ENCODE peak calls at places on chromosomes 11 and 22, in ten cellular contexts. L is uterus, P is ovary, C is A549, G is IMR-90, R is heart left ventricle, Y is Peyer's patch, A is endothelial cell of umbilical vein, E is prostate gland, D is HCT116. K is an unnamed sample.

GRCh38 chr11:65613091-65613928 is 711 bp downstream of the MAP3K11 start:
- DNase-seq in A (peak; percentile 18), R (peak; percentile 53), C (no peak), E (no peak), P (peak; percentile 74), D (no peak), Y (peak; percentile 66), L (peak; percentile 59), G (no peak), K (peak; percentile 50)

GRCh38 chr11:94895971-94896370 is 77.4 kb downstream of the CWC15 start:
- DNase-seq in L (no peak), C (peak; percentile 18), A (peak; percentile 43), Y (no peak), G (peak; percentile 73), D (no peak), E (no peak), R (no peak), P (no peak), K (no peak)

GRCh38 chr11:44893250-44894216 is 57.1 kb downstream of the TP53I11 start:
- DNase-seq in L (peak; percentile 52), Y (no peak), A (no peak), D (no peak), P (peak; percentile 71), E (peak; percentile 42), G (no peak), C (no peak), R (peak; percentile 52), K (no peak)

GRCh38 chr11:57321996-57322880 is 2.5 kb downstream of the TNKS1BP1 start:
- DNase-seq in P (peak; percentile 90), C (peak; percentile 95), E (peak; percentile 94), Y (peak; percentile 89), A (peak; percentile 84), R (peak; percentile 94), L (peak; percentile 96), G (peak; percentile 98), D (peak; percentile 77), K (peak; percentile 97)

GRCh38 chr11:77129841-77130756 is 2.1 kb downstream of the MYO7A start:
- DNase-seq in Y (no peak), P (no peak), R (no peak), C (no peak), D (no peak), E (no peak), G (no peak), L (no peak), A (no peak), K (no peak)

GRCh38 chr22:45226681-45227186 is 14.0 kb downstream of the KIAA0930 start:
- DNase-seq in P (no peak), Y (no peak), A (no peak), E (no peak), C (no peak), D (no peak), L (no peak), R (peak; percentile 29), G (no peak), K (no peak)

GRCh38 chr22:35021166-35021565 is 44.8 kb upstream of the ISX start:
- DNase-seq in E (peak; percentile 90), A (no peak), G (no peak), Y (peak; percentile 54), P (no peak), L (no peak), C (no peak), D (no peak), R (no peak), K (no peak)

GRCh38 chr11:28383471-28383870 is 275.3 kb downstream of the METTL15 start:
- DNase-seq in P (no peak), D (no peak), G (peak; percentile 62), E (no peak), R (no peak), L (no peak), Y (no peak), C (no peak), A (no peak), K (no peak)

GRCh38 chr11:65528819-65529350 is 4.0 kb downstream of the SCYL1 start:
- DNase-seq in C (no peak), A (no peak), P (peak; percentile 68), D (no peak), L (no peak), Y (no peak), E (no peak), G (no peak), R (no peak), K (no peak)

GRCh38 chr11:36577373-36577772 is 9.6 kb downstream of the RAG1 start:
- DNase-seq in P (no peak), E (no peak), A (no peak), R (no peak), D (no peak), L (no peak), G (no peak), C (no peak), Y (no peak), K (no peak)

GRCh38 chr11:24181395-24182047 is 315.3 kb upstream of the LUZP2 start:
- DNase-seq in Y (no peak), A (no peak), L (no peak), D (no peak), G (no peak), E (no peak), R (no peak), C (no peak), P (no peak), K (no peak)

GRCh38 chr22:42967933-42968332 is 47.0 kb downstream of the PACSIN2 start:
- DNase-seq in A (no peak), P (no peak), E (no peak), Y (peak; percentile 74), L (peak; percentile 44), C (no peak), R (peak; percentile 77), D (no peak), G (no peak), K (peak; percentile 63)

GRCh38 chr22:19767427-19768380 is 7.1 kb downstream of the TBX1 start:
- DNase-seq in Y (no peak), E (no peak), L (peak; percentile 39), A (no peak), P (no peak), G (no peak), D (peak; percentile 26), R (peak; percentile 60), C (no peak), K (no peak)

DNA sequence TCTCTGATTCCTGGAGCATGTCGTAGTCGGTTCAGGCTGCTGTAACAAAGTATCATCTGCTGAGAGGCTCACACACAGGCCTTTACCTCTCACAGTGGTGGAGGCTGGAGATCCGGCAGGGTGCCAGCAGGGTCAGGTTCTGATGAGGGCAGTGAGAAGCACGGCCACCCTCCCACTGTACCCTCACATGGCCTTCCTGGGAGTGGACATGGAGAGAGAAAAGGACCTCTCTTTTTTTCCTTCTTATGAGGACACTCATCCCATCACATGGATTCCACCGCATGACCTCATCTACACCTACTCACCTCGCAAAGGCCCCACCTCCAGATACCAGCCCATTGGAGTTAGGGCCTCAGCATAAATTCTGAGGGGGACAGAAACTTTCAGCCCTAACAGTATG is 99.5 kb downstream of the BCR start:
- DNase-seq in G (peak; percentile 28), R (no peak), D (no peak), P (no peak), A (no peak), L (no peak), Y (no peak), C (no peak), E (no peak), K (no peak)
- H3K4me1 ChIP-seq in G (peaks cover 5% of the 10 kb centered on the region), R (peaks cover 12% of the 10 kb centered on the region), D (peaks cover 18% of the 10 kb centered on the region), P (peaks cover 1% of the 10 kb centered on the region), A (peaks cover 30% of the 10 kb centered on the region), L (no peaks in the 10 kb centered on the region), Y (peaks cover 17% of the 10 kb centered on the region), C (peaks cover 27% of the 10 kb centered on the region), E (peaks cover 15% of the 10 kb centered on the region), K (peaks cover 33% of the 10 kb centered on the region)

GRCh38 chr11:60912851-60913550 is 957 bp upstream of the TMEM109 start:
- DNase-seq in P (peak; percentile 52), A (peak; percentile 22), R (no peak), G (no peak), L (no peak), D (no peak), C (no peak), E (peak; percentile 56), Y (peak; percentile 46), K (no peak)
- TF ChIP-seq CTCF in P (no peak), A (no peak), R (no peak), G (no peak), L (no peak), D (no peak), C (no peak), E (no peak), Y (no peak), K (no peak)

GRCh38 chr22:50200333-50201190 is at the start of gene SELENOO:
- DNase-seq in A (peak; percentile 80), C (peak; percentile 83), Y (peak; percentile 96), L (peak; percentile 90), R (peak; percentile 95), P (peak; percentile 95), D (peak; percentile 72), E (peak; percentile 86), G (peak; percentile 77), K (peak; percentile 92)
- TF ChIP-seq POLR2A in A (peak; percentile 83), C (peak; percentile 73), Y (peak; percentile 81), L (peak; percentile 91), R (no peak), P (peak; percentile 84), D (peak; percentile 51), E (peak; percentile 83), G (peak; percentile 62), K (peak; percentile 59)

GRCh38 chr11:125167292-125167953 is 2.9 kb downstream of the PKNOX2 start:
- DNase-seq in L (no peak), Y (no peak), D (no peak), C (no peak), A (no peak), E (no peak), G (peak; percentile 25), R (no peak), P (peak; percentile 87), K (peak; percentile 71)

GRCh38 chr11:125165664-125166346 is 1.3 kb downstream of the PKNOX2 start:
- DNase-seq in D (no peak), G (peak; percentile 33), E (no peak), P (no peak), Y (no peak), R (no peak), C (no peak), A (no peak), L (no peak), K (no peak)

GRCh38 chr11:125166347-125166841 is 1.8 kb downstream of the PKNOX2 start:
- DNase-seq in G (no peak), C (no peak), P (peak; percentile 69), D (no peak), A (no peak), E (no peak), R (no peak), L (peak; percentile 42), Y (no peak), K (peak; percentile 46)

GRCh38 chr11:125167954-125168821 is 3.6 kb downstream of the PKNOX2 start:
- DNase-seq in G (peak; percentile 88), R (no peak), L (no peak), Y (no peak), E (peak; percentile 31), D (no peak), P (no peak), C (no peak), A (no peak), K (peak; percentile 66)

GRCh38 chr11:125166903-125167291 is 2.3 kb downstream of the PKNOX2 start:
- DNase-seq in D (no peak), Y (no peak), P (peak; percentile 46), C (no peak), E (no peak), A (no peak), G (no peak), L (no peak), R (no peak), K (no peak)
- H3K4me1 ChIP-seq in D (no peaks in the 10 kb centered on the region), Y (peaks cover 24% of the 10 kb centered on the region), P (peaks cover 25% of the 10 kb centered on the region), C (no peaks in the 10 kb centered on the region), E (peaks cover 14% of the 10 kb centered on the region), A (peaks cover 16% of the 10 kb centered on the region), G (peaks cover 19% of the 10 kb centered on the region), L (no peaks in the 10 kb centered on the region), R (peaks cover 19% of the 10 kb centered on the region), K (peaks cover 73% of the 10 kb centered on the region)

GRCh38 chr22:32204856-32205722 is at the start of gene RFPL2:
- DNase-seq in P (no peak), Y (peak; percentile 68), G (peak; percentile 1), A (peak; percentile 17), D (peak; percentile 66), R (peak; percentile 49), C (peak; percentile 75), E (no peak), L (no peak), K (peak; percentile 46)
- TF ChIP-seq CTCF in P (no peak), Y (no peak), G (no peak), A (no peak), D (no peak), R (no peak), C (no peak), E (no peak), L (no peak), K (no peak)

K was measured in body of pancreas.